ENCODE peak calls at places on chromosomes 12 and 14, in ten cellular contexts. Y is LoVo, G is stomach, P is activated T-cell treated with anti-CD3 and anti-CD28 coated beads for 24 hours, J is ureter, B is GM10248, U is memory B cell, X is sciatic nerve, F is Peyer's patch, D is AG10803. I is an unnamed sample.

GRCh38 chr12:124517260-124518050 is 50.0 kb downstream of the NCOR2 start:
- DNase-seq in Y (no peak), G (peak; percentile 92), P (no peak), J (peak; percentile 85), B (no peak), U (no peak), X (peak; percentile 86), F (peak; percentile 70), D (peak; percentile 60), I (no peak)

GRCh38 chr12:19846561-19846960 is 407.3 kb downstream of the AEBP2 start:
- DNase-seq in Y (no peak), G (no peak), P (no peak), J (no peak), B (no peak), U (no peak), X (no peak), F (no peak), D (peak; percentile 62), I (no peak)

GRCh38 chr12:122395319-122395718 is 27.1 kb downstream of the CLIP1 start:
- DNase-seq in Y (no peak), G (no peak), P (no peak), J (no peak), B (no peak), U (no peak), X (no peak), F (no peak), D (peak; percentile 75), I (peak; percentile 80)

GRCh38 chr12:104672501-104673265 is 215.9 kb downstream of the CHST11 start:
- DNase-seq in Y (no peak), G (no peak), P (no peak), J (no peak), B (no peak), U (no peak), X (no peak), F (no peak), D (peak; percentile 63), I (no peak)

GRCh38 chr12:97595423-97595822 is 132.8 kb downstream of the RMST start:
- DNase-seq in Y (no peak), G (no peak), P (no peak), J (no peak), B (no peak), U (no peak), X (no peak), F (no peak), D (no peak), I (no peak)

GRCh38 chr14:96735509-96735908 is 61.7 kb upstream of the VRK1 start:
- DNase-seq in Y (no peak), G (no peak), P (no peak), J (no peak), B (no peak), U (no peak), X (no peak), F (no peak), D (no peak), I (no peak)

GRCh38 chr12:120239776-120240494 is 25.6 kb downstream of the PXN start:
- DNase-seq in Y (no peak), G (no peak), P (no peak), J (no peak), B (no peak), U (no peak), X (no peak), F (no peak), D (no peak), I (no peak)

GRCh38 chr12:62801796-62802195 is 133.2 kb downstream of the PPM1H start:
- DNase-seq in Y (no peak), G (no peak), P (no peak), J (no peak), B (no peak), U (no peak), X (no peak), F (no peak), D (no peak), I (no peak)

GRCh38 chr14:91307046-91307445 is 62.5 kb upstream of the GPR68 start:
- DNase-seq in Y (no peak), G (no peak), P (no peak), J (no peak), B (no peak), U (no peak), X (no peak), F (no peak), D (no peak), I (no peak)

I was measured in RKO.